ENCODE peak calls at places on chromosomes 16 and 17, in six cellular contexts. One of them, this sample, is unnamed.
A peak's percentile ranks its signal among the peaks of the same experiment; 100 is the strongest.

GRCh38 chr16:20878682-20879147 is 21.4 kb downstream of the DCUN1D3 start:
- DNase-seq in left ventricle myocardium superior: peak; percentile 58
- DNase-seq in glutamatergic neuron: no peak
- DNase-seq in HFF-Myc: no peak
- DNase-seq in NCI-H748 treated with DMSO at 0.1 percent for 48 hours: no peak
- DNase-seq in T-helper 2 cell: no peak
- DNase-seq in this sample: no peak

GRCh38 chr16:1146409-1146808 is 6.5 kb upstream of the CACNA1H start:
- DNase-seq in left ventricle myocardium superior: no peak
- DNase-seq in glutamatergic neuron: no peak
- DNase-seq in HFF-Myc: no peak
- DNase-seq in NCI-H748 treated with DMSO at 0.1 percent for 48 hours: no peak
- DNase-seq in T-helper 2 cell: no peak
- DNase-seq in this sample: no peak

GRCh38 chr17:37088459-37088858 is 139.7 kb downstream of the AATF start:
- DNase-seq in left ventricle myocardium superior: no peak
- DNase-seq in glutamatergic neuron: no peak
- DNase-seq in HFF-Myc: no peak
- DNase-seq in NCI-H748 treated with DMSO at 0.1 percent for 48 hours: peak; percentile 80
- DNase-seq in T-helper 2 cell: no peak
- DNase-seq in this sample: no peak

GRCh38 chr17:142876-143784 is 5.8 kb downstream of the SCGB1C2 start:
- DNase-seq in left ventricle myocardium superior: peak; percentile 8
- DNase-seq in glutamatergic neuron: peak; percentile 8
- DNase-seq in HFF-Myc: no peak
- DNase-seq in NCI-H748 treated with DMSO at 0.1 percent for 48 hours: no peak
- DNase-seq in T-helper 2 cell: no peak
- DNase-seq in this sample: no peak

GRCh38 chr17:36204724-36205500 is 6.0 kb upstream of the CCL4L2 start:
- DNase-seq in left ventricle myocardium superior: no peak
- DNase-seq in glutamatergic neuron: no peak
- DNase-seq in HFF-Myc: no peak
- DNase-seq in NCI-H748 treated with DMSO at 0.1 percent for 48 hours: no peak
- DNase-seq in T-helper 2 cell: no peak
- DNase-seq in this sample: no peak

GRCh38 chr16:31221357-31222160 is 4.6 kb upstream of the PYDC1 start:
- DNase-seq in left ventricle myocardium superior: no peak
- DNase-seq in glutamatergic neuron: no peak
- DNase-seq in HFF-Myc: no peak
- DNase-seq in NCI-H748 treated with DMSO at 0.1 percent for 48 hours: no peak
- DNase-seq in T-helper 2 cell: no peak
- DNase-seq in this sample: no peak

GRCh38 chr17:30922235-30922993 is 669 bp downstream of the ADAP2 start:
- DNase-seq in left ventricle myocardium superior: peak; percentile 39
- DNase-seq in glutamatergic neuron: peak; percentile 24
- DNase-seq in HFF-Myc: no peak
- DNase-seq in NCI-H748 treated with DMSO at 0.1 percent for 48 hours: no peak
- DNase-seq in T-helper 2 cell: no peak
- DNase-seq in this sample: no peak

GRCh38 chr16:51305337-51305736 is 154.3 kb upstream of the SALL1 start:
- DNase-seq in left ventricle myocardium superior: no peak
- DNase-seq in glutamatergic neuron: no peak
- DNase-seq in HFF-Myc: no peak
- DNase-seq in NCI-H748 treated with DMSO at 0.1 percent for 48 hours: no peak
- DNase-seq in T-helper 2 cell: no peak
- DNase-seq in this sample: no peak

GRCh38 chr17:77555741-77556291 is 402.7 kb upstream of the TNRC6C start:
- DNase-seq in left ventricle myocardium superior: peak; percentile 51
- DNase-seq in glutamatergic neuron: no peak
- DNase-seq in HFF-Myc: no peak
- DNase-seq in NCI-H748 treated with DMSO at 0.1 percent for 48 hours: peak; percentile 63
- DNase-seq in T-helper 2 cell: no peak
- DNase-seq in this sample: no peak

GRCh38 chr16:74627506-74628220 is 20.7 kb upstream of the GLG1 start:
- DNase-seq in left ventricle myocardium superior: no peak
- DNase-seq in glutamatergic neuron: no peak
- DNase-seq in HFF-Myc: no peak
- DNase-seq in NCI-H748 treated with DMSO at 0.1 percent for 48 hours: no peak
- DNase-seq in T-helper 2 cell: no peak
- DNase-seq in this sample: no peak

GRCh38 chr16:20866161-20866772 is 33.9 kb downstream of the DCUN1D3 start:
- DNase-seq in left ventricle myocardium superior: peak; percentile 42
- DNase-seq in glutamatergic neuron: peak; percentile 52
- DNase-seq in HFF-Myc: peak; percentile 81
- DNase-seq in NCI-H748 treated with DMSO at 0.1 percent for 48 hours: no peak
- DNase-seq in T-helper 2 cell: no peak
- DNase-seq in this sample: no peak

GRCh38 chr16:17160285-17160854 is 310.4 kb downstream of the XYLT1 start:
- DNase-seq in left ventricle myocardium superior: no peak
- DNase-seq in glutamatergic neuron: peak; percentile 27
- DNase-seq in HFF-Myc: no peak
- DNase-seq in NCI-H748 treated with DMSO at 0.1 percent for 48 hours: peak; percentile 53
- DNase-seq in T-helper 2 cell: no peak
- DNase-seq in this sample: no peak

GRCh38 chr16:1812732-1813163 is 13.9 kb downstream of the HAGH start:
- DNase-seq in left ventricle myocardium superior: peak; percentile 85
- DNase-seq in glutamatergic neuron: peak; percentile 63
- DNase-seq in HFF-Myc: no peak
- DNase-seq in NCI-H748 treated with DMSO at 0.1 percent for 48 hours: peak; percentile 16
- DNase-seq in T-helper 2 cell: no peak
- DNase-seq in this sample: peak; percentile 33

GRCh38 chr16:88068476-88069396 is 117.5 kb downstream of the BANP start:
- DNase-seq in left ventricle myocardium superior: peak; percentile 26
- DNase-seq in glutamatergic neuron: peak; percentile 19
- DNase-seq in HFF-Myc: no peak
- DNase-seq in NCI-H748 treated with DMSO at 0.1 percent for 48 hours: no peak
- DNase-seq in T-helper 2 cell: no peak
- DNase-seq in this sample: no peak

GRCh38 chr17:79023886-79024771 is at the start of gene C1QTNF1:
- DNase-seq in left ventricle myocardium superior: peak; percentile 80
- DNase-seq in glutamatergic neuron: peak; percentile 61
- DNase-seq in HFF-Myc: no peak
- DNase-seq in NCI-H748 treated with DMSO at 0.1 percent for 48 hours: no peak
- DNase-seq in T-helper 2 cell: no peak
- DNase-seq in this sample: no peak

GRCh38 chr17:58338907-58339774 is 10.5 kb upstream of the TSPOAP1 start:
- DNase-seq in left ventricle myocardium superior: peak; percentile 64
- DNase-seq in glutamatergic neuron: peak; percentile 82
- DNase-seq in HFF-Myc: peak; percentile 44
- DNase-seq in NCI-H748 treated with DMSO at 0.1 percent for 48 hours: no peak
- DNase-seq in T-helper 2 cell: no peak
- DNase-seq in this sample: peak; percentile 33

GRCh38 chr16:79278506-79278905 is 322.0 kb downstream of the MAF start:
- DNase-seq in left ventricle myocardium superior: no peak
- DNase-seq in glutamatergic neuron: no peak
- DNase-seq in HFF-Myc: no peak
- DNase-seq in NCI-H748 treated with DMSO at 0.1 percent for 48 hours: no peak
- DNase-seq in T-helper 2 cell: peak; percentile 45
- DNase-seq in this sample: peak; percentile 53

GRCh38 chr17:33927732-33928133 is 327.4 kb upstream of the CCL2 start:
- DNase-seq in left ventricle myocardium superior: no peak
- DNase-seq in glutamatergic neuron: no peak
- DNase-seq in HFF-Myc: no peak
- DNase-seq in NCI-H748 treated with DMSO at 0.1 percent for 48 hours: peak; percentile 58
- DNase-seq in T-helper 2 cell: no peak
- DNase-seq in this sample: no peak

GRCh38 chr17:38608648-38609047 is 2.9 kb upstream of the SRCIN1 start:
- DNase-seq in left ventricle myocardium superior: no peak
- DNase-seq in glutamatergic neuron: no peak
- DNase-seq in HFF-Myc: no peak
- DNase-seq in NCI-H748 treated with DMSO at 0.1 percent for 48 hours: no peak
- DNase-seq in T-helper 2 cell: no peak
- DNase-seq in this sample: no peak

GRCh38 chr16:82135844-82136243 is 34.2 kb downstream of the MPHOSPH6 start:
- DNase-seq in left ventricle myocardium superior: no peak
- DNase-seq in glutamatergic neuron: no peak
- DNase-seq in HFF-Myc: no peak
- DNase-seq in NCI-H748 treated with DMSO at 0.1 percent for 48 hours: no peak
- DNase-seq in T-helper 2 cell: no peak
- DNase-seq in this sample: no peak

GRCh38 chr16:86497551-86498021 is 12.7 kb upstream of the FOXF1 start:
- DNase-seq in left ventricle myocardium superior: no peak
- DNase-seq in glutamatergic neuron: no peak
- DNase-seq in HFF-Myc: no peak
- DNase-seq in NCI-H748 treated with DMSO at 0.1 percent for 48 hours: no peak
- DNase-seq in T-helper 2 cell: no peak
- DNase-seq in this sample: no peak

GRCh38 chr16:34803683-34804416 is 1344.4 kb downstream of the TP53TG3F start:
- DNase-seq in left ventricle myocardium superior: no peak
- DNase-seq in glutamatergic neuron: no peak
- DNase-seq in HFF-Myc: no peak
- DNase-seq in NCI-H748 treated with DMSO at 0.1 percent for 48 hours: no peak
- DNase-seq in T-helper 2 cell: no peak
- DNase-seq in this sample: no peak

GRCh38 chr17:44546711-44547606 is 10.3 kb upstream of the FZD2 start:
- DNase-seq in left ventricle myocardium superior: no peak
- DNase-seq in glutamatergic neuron: no peak
- DNase-seq in HFF-Myc: no peak
- DNase-seq in NCI-H748 treated with DMSO at 0.1 percent for 48 hours: no peak
- DNase-seq in T-helper 2 cell: no peak
- DNase-seq in this sample: no peak

GRCh38 chr17:73203788-73204479 is 11.1 kb downstream of the COG1 start:
- DNase-seq in left ventricle myocardium superior: no peak
- DNase-seq in glutamatergic neuron: no peak
- DNase-seq in HFF-Myc: no peak
- DNase-seq in NCI-H748 treated with DMSO at 0.1 percent for 48 hours: no peak
- DNase-seq in T-helper 2 cell: no peak
- DNase-seq in this sample: no peak

GRCh38 chr17:1108810-1109605 is 70.8 kb downstream of the ABR start:
- DNase-seq in left ventricle myocardium superior: peak; percentile 87
- DNase-seq in glutamatergic neuron: no peak
- DNase-seq in HFF-Myc: no peak
- DNase-seq in NCI-H748 treated with DMSO at 0.1 percent for 48 hours: peak; percentile 31
- DNase-seq in T-helper 2 cell: peak; percentile 36
- DNase-seq in this sample: peak; percentile 70